ENCODE peak calls at places on chromosomes 12 and 14, in ten cellular contexts. L is cardiac fibroblast, Y is adrenal gland, O is A549, Q is RWPE1, M is fibroblast of lung, C is right atrium auricular region, H is choroid plexus epithelial cell, F is fibroblast of pulmonary artery, V is MCF 10A. D is an unnamed sample.

GRCh38 chr12:15278816-15279658 is 43.3 kb upstream of the PTPRO start:
- DNase-seq in L (peak), Y (peak), O (no peak), Q (peak), M (peak), C (peak), H (peak), F (peak), V (peak), D (no peak)

GRCh38 chr14:53462931-53463778 is 310.0 kb upstream of the DDHD1 start:
- DNase-seq in L (no peak), Y (no peak), O (no peak), Q (no peak), M (no peak), C (no peak), H (no peak), F (no peak), V (no peak), D (no peak)

GRCh38 chr14:68685419-68686211 is 107.3 kb downstream of the ZFP36L1 start:
- DNase-seq in L (peak), Y (peak), O (no peak), Q (peak), M (peak), C (no peak), H (peak), F (peak), V (peak), D (peak)

GRCh38 chr12:104376650-104377506 is 73.3 kb downstream of the EID3 start:
- DNase-seq in L (no peak), Y (no peak), O (peak), Q (no peak), M (no peak), C (no peak), H (no peak), F (no peak), V (no peak), D (no peak)

GRCh38 chr12:4562034-4562657 is at the start of gene DYRK4:
- DNase-seq in L (peak), Y (peak), O (no peak), Q (peak), M (peak), C (peak), H (peak), F (peak), V (no peak), D (peak)

GRCh38 chr14:100524933-100525243 is 62.3 kb downstream of the BEGAIN start:
- DNase-seq in L (no peak), Y (peak), O (peak), Q (no peak), M (peak), C (peak), H (peak), F (no peak), V (no peak), D (peak)

GRCh38 chr12:89765959-89766824 is 57.6 kb upstream of the ATP2B1 start:
- DNase-seq in L (no peak), Y (no peak), O (no peak), Q (no peak), M (no peak), C (no peak), H (no peak), F (no peak), V (no peak), D (no peak)

GRCh38 chr12:54413284-54414190 is 5.5 kb downstream of the ITGA5 start:
- DNase-seq in L (peak), Y (no peak), O (no peak), Q (no peak), M (no peak), C (no peak), H (peak), F (peak), V (no peak), D (peak)

GRCh38 chr12:19739195-19739776 is 300.0 kb downstream of the AEBP2 start:
- DNase-seq in L (peak), Y (no peak), O (peak), Q (peak), M (peak), C (no peak), H (peak), F (peak), V (peak), D (peak)

GRCh38 chr14:75453817-75454434 is 26.1 kb downstream of the JDP2 start:
- DNase-seq in L (no peak), Y (no peak), O (no peak), Q (no peak), M (no peak), C (no peak), H (no peak), F (no peak), V (no peak), D (peak)
- TF ChIP-seq CTCF in L (no peak), Y (no peak), O (no peak), Q (no peak), M (no peak), C (no peak), H (no peak), F (no peak), V (no peak), D (peak)

GRCh38 chr14:104685216-104685997 is 4.0 kb upstream of the INF2 start:
- DNase-seq in L (no peak), Y (no peak), O (peak), Q (no peak), M (no peak), C (no peak), H (peak), F (no peak), V (peak), D (no peak)
- TF ChIP-seq CTCF in L (no peak), Y (no peak), O (no peak), Q (no peak), M (no peak), C (no peak), H (peak), F (no peak), V (no peak), D (no peak)

GRCh38 chr14:38056270-38056669 is 151.4 kb upstream of the SSTR1 start:
- DNase-seq in L (no peak), Y (no peak), O (no peak), Q (no peak), M (no peak), C (no peak), H (no peak), F (no peak), V (no peak), D (no peak)
- TF ChIP-seq CTCF in L (no peak), Y (no peak), O (no peak), Q (no peak), M (peak), C (no peak), H (no peak), F (no peak), V (no peak), D (no peak)

GRCh38 chr14:75002392-75003249 is at the start of gene EIF2B2:
- DNase-seq in L (peak), Y (peak), O (peak), Q (peak), M (peak), C (peak), H (peak), F (peak), V (peak), D (peak)
- TF ChIP-seq CTCF in L (no peak), Y (peak), O (no peak), Q (no peak), M (no peak), C (no peak), H (no peak), F (no peak), V (no peak), D (no peak)

GRCh38 chr12:39348523-39348922 is 94.4 kb downstream of the KIF21A start:
- DNase-seq in L (no peak), Y (no peak), O (no peak), Q (no peak), M (no peak), C (no peak), H (no peak), F (no peak), V (no peak), D (no peak)

GRCh38 chr12:39341761-39342160 is 101.2 kb downstream of the KIF21A start:
- DNase-seq in L (no peak), Y (no peak), O (no peak), Q (no peak), M (no peak), C (no peak), H (no peak), F (no peak), V (no peak), D (no peak)

GRCh38 chr12:39348941-39349626 is 93.8 kb downstream of the KIF21A start:
- DNase-seq in L (no peak), Y (no peak), O (no peak), Q (no peak), M (no peak), C (no peak), H (no peak), F (no peak), V (no peak), D (no peak)

GRCh38 chr12:39341179-39341578 is 101.7 kb downstream of the KIF21A start:
- DNase-seq in L (no peak), Y (no peak), O (no peak), Q (no peak), M (no peak), C (no peak), H (peak), F (peak), V (no peak), D (no peak)

DNA sequence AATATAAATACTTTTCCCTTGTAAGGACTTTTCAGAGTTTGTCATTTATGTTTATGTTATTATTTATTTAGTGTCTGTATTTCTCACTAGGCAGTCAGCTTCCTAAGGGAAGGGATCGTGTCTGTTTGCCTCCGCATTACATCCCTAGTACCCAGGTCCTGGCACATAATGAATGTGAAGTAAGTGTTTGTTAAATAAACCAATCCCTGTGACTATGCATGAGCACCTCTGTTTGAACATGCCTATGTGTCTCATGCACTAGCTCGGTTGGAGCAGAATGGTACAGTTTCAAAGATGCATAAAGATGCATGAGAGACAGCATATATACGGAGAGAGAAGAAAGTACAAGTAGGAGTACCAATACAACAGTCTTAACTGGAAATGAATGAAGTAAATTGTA is 99.3 kb downstream of the KIF21A start:
- DNase-seq in L (no peak), Y (no peak), O (no peak), Q (no peak), M (no peak), C (no peak), H (no peak), F (no peak), V (no peak), D (no peak)
- TF ChIP-seq CTCF in L (no peak), Y (no peak), O (no peak), Q (no peak), M (no peak), C (no peak), H (no peak), F (no peak), V (no peak), D (no peak)

D was measured in GM13976.